ENCODE peak calls at places on chromosomes 2 and 18, in eight cellular contexts. One of them, this sample, is unnamed.
A peak's percentile ranks its signal among the peaks of the same experiment; 100 is the strongest.

GRCh38 chr2:145874466-145874865 is 1354.5 kb upstream of the ZEB2 start:
- DNase-seq in suprapubic skin: no peak
- DNase-seq in transverse colon: no peak
- DNase-seq in K562: no peak
- DNase-seq in HCT116: no peak
- DNase-seq in spleen: no peak
- DNase-seq in stomach: no peak
- DNase-seq in breast epithelium: no peak
- DNase-seq in this sample: no peak

GRCh38 chr18:183769-184168 is 25.4 kb downstream of the USP14 start:
- DNase-seq in breast epithelium: no peak
- DNase-seq in spleen: no peak
- DNase-seq in stomach: no peak
- DNase-seq in K562: peak; percentile 35
- DNase-seq in suprapubic skin: no peak
- DNase-seq in HCT116: no peak
- DNase-seq in transverse colon: no peak
- DNase-seq in this sample: no peak

GRCh38 chr2:71665168-71666093 is 212.1 kb downstream of the DYSF start:
- DNase-seq in stomach: no peak
- DNase-seq in suprapubic skin: peak; percentile 67
- DNase-seq in K562: no peak
- DNase-seq in breast epithelium: no peak
- DNase-seq in spleen: peak; percentile 47
- DNase-seq in transverse colon: peak; percentile 40
- DNase-seq in HCT116: no peak
- DNase-seq in this sample: peak; percentile 14

GRCh38 chr2:205650931-205651330 is 31.4 kb upstream of the NRP2 start:
- DNase-seq in HCT116: no peak
- DNase-seq in suprapubic skin: no peak
- DNase-seq in breast epithelium: no peak
- DNase-seq in K562: no peak
- DNase-seq in transverse colon: no peak
- DNase-seq in spleen: no peak
- DNase-seq in stomach: no peak
- DNase-seq in this sample: no peak

GRCh38 chr2:180478883-180479282 is 471.8 kb upstream of the CWC22 start:
- DNase-seq in K562: no peak
- DNase-seq in spleen: no peak
- DNase-seq in breast epithelium: no peak
- DNase-seq in suprapubic skin: no peak
- DNase-seq in transverse colon: no peak
- DNase-seq in stomach: no peak
- DNase-seq in HCT116: no peak
- DNase-seq in this sample: no peak

GRCh38 chr2:161384864-161385263 is 31.2 kb upstream of the TBR1 start:
- DNase-seq in transverse colon: no peak
- DNase-seq in stomach: no peak
- DNase-seq in HCT116: no peak
- DNase-seq in suprapubic skin: no peak
- DNase-seq in spleen: no peak
- DNase-seq in K562: no peak
- DNase-seq in breast epithelium: no peak
- DNase-seq in this sample: no peak

GRCh38 chr2:181483876-181484275 is 26.7 kb downstream of the ITGA4 start:
- DNase-seq in HCT116: no peak
- DNase-seq in K562: no peak
- DNase-seq in suprapubic skin: no peak
- DNase-seq in breast epithelium: no peak
- DNase-seq in transverse colon: no peak
- DNase-seq in spleen: no peak
- DNase-seq in stomach: no peak
- DNase-seq in this sample: no peak

GRCh38 chr18:5296706-5297320 is 1.3 kb upstream of the ZBTB14 start:
- DNase-seq in K562: peak; percentile 53
- DNase-seq in stomach: peak; percentile 82
- DNase-seq in transverse colon: peak; percentile 82
- DNase-seq in breast epithelium: peak; percentile 82
- DNase-seq in HCT116: peak; percentile 55
- DNase-seq in spleen: peak; percentile 93
- DNase-seq in suprapubic skin: peak; percentile 90
- DNase-seq in this sample: peak; percentile 91

GRCh38 chr2:217279130-217279529 is 419.3 kb upstream of the TNP1 start:
- DNase-seq in HCT116: no peak
- DNase-seq in spleen: no peak
- DNase-seq in transverse colon: no peak
- DNase-seq in K562: no peak
- DNase-seq in stomach: no peak
- DNase-seq in breast epithelium: no peak
- DNase-seq in suprapubic skin: no peak
- DNase-seq in this sample: no peak

GRCh38 chr2:145638675-145639074 is 1118.8 kb upstream of the ZEB2 start:
- DNase-seq in transverse colon: no peak
- DNase-seq in HCT116: no peak
- DNase-seq in K562: peak; percentile 16
- DNase-seq in stomach: no peak
- DNase-seq in spleen: no peak
- DNase-seq in breast epithelium: no peak
- DNase-seq in suprapubic skin: no peak
- DNase-seq in this sample: no peak

GRCh38 chr2:9641641-9642040 is 10.8 kb upstream of the YWHAQ start:
- DNase-seq in breast epithelium: no peak
- DNase-seq in stomach: no peak
- DNase-seq in transverse colon: no peak
- DNase-seq in suprapubic skin: no peak
- DNase-seq in HCT116: no peak
- DNase-seq in spleen: no peak
- DNase-seq in K562: no peak
- DNase-seq in this sample: no peak

GRCh38 chr2:72292433-72292832 is 144.8 kb upstream of the CYP26B1 start:
- DNase-seq in suprapubic skin: no peak
- DNase-seq in spleen: no peak
- DNase-seq in HCT116: no peak
- DNase-seq in K562: no peak
- DNase-seq in stomach: no peak
- DNase-seq in breast epithelium: no peak
- DNase-seq in transverse colon: no peak
- DNase-seq in this sample: no peak

GRCh38 chr2:24834733-24835395 is 41.6 kb downstream of the CENPO start:
- DNase-seq in suprapubic skin: no peak
- DNase-seq in breast epithelium: no peak
- DNase-seq in stomach: no peak
- DNase-seq in transverse colon: no peak
- DNase-seq in spleen: peak; percentile 66
- DNase-seq in HCT116: no peak
- DNase-seq in K562: no peak
- DNase-seq in this sample: no peak

GRCh38 chr18:8450013-8450412 is 159.2 kb upstream of the RAB12 start:
- DNase-seq in transverse colon: no peak
- DNase-seq in suprapubic skin: peak; percentile 35
- DNase-seq in stomach: no peak
- DNase-seq in K562: peak; percentile 59
- DNase-seq in HCT116: peak; percentile 37
- DNase-seq in breast epithelium: no peak
- DNase-seq in spleen: no peak
- DNase-seq in this sample: no peak

GRCh38 chr2:233853353-233853752 is 982 bp downstream of the HJURP start:
- DNase-seq in HCT116: no peak
- DNase-seq in breast epithelium: no peak
- DNase-seq in K562: no peak
- DNase-seq in stomach: peak; percentile 19
- DNase-seq in spleen: no peak
- DNase-seq in suprapubic skin: no peak
- DNase-seq in transverse colon: no peak
- DNase-seq in this sample: no peak

GRCh38 chr2:68320118-68320641 is 431 bp upstream of the CNRIP1 start:
- DNase-seq in suprapubic skin: no peak
- DNase-seq in breast epithelium: no peak
- DNase-seq in HCT116: no peak
- DNase-seq in transverse colon: no peak
- DNase-seq in spleen: no peak
- DNase-seq in stomach: no peak
- DNase-seq in K562: peak; percentile 14
- DNase-seq in this sample: no peak

GRCh38 chr2:79223539-79223938 is 64.0 kb upstream of the REG3A start:
- DNase-seq in breast epithelium: no peak
- DNase-seq in spleen: no peak
- DNase-seq in HCT116: no peak
- DNase-seq in stomach: no peak
- DNase-seq in suprapubic skin: no peak
- DNase-seq in K562: no peak
- DNase-seq in transverse colon: no peak
- DNase-seq in this sample: no peak

GRCh38 chr2:28390857-28391563 is 1.6 kb upstream of the FOSL2 start:
- DNase-seq in transverse colon: peak; percentile 88
- DNase-seq in suprapubic skin: peak; percentile 92
- DNase-seq in spleen: peak; percentile 91
- DNase-seq in K562: peak; percentile 27
- DNase-seq in breast epithelium: peak; percentile 79
- DNase-seq in stomach: peak; percentile 81
- DNase-seq in HCT116: no peak
- DNase-seq in this sample: peak; percentile 96

GRCh38 chr2:28389399-28390240 is 3.0 kb upstream of the FOSL2 start:
- DNase-seq in spleen: peak; percentile 11
- DNase-seq in suprapubic skin: no peak
- DNase-seq in HCT116: no peak
- DNase-seq in K562: no peak
- DNase-seq in stomach: no peak
- DNase-seq in transverse colon: no peak
- DNase-seq in breast epithelium: no peak
- DNase-seq in this sample: no peak

GRCh38 chr2:28392297-28393114 is at the start of gene FOSL2:
- DNase-seq in suprapubic skin: peak; percentile 97
- DNase-seq in K562: peak; percentile 93
- DNase-seq in stomach: peak; percentile 96
- DNase-seq in HCT116: peak; percentile 99
- DNase-seq in spleen: peak; percentile 97
- DNase-seq in transverse colon: peak; percentile 97
- DNase-seq in breast epithelium: peak; percentile 94
- DNase-seq in this sample: peak; percentile 97

GRCh38 chr2:28391564-28392296 is 928 bp upstream of the FOSL2 start:
- DNase-seq in transverse colon: peak; percentile 98
- DNase-seq in spleen: peak; percentile 94
- DNase-seq in HCT116: peak; percentile 65
- DNase-seq in K562: peak; percentile 64
- DNase-seq in suprapubic skin: peak; percentile 98
- DNase-seq in stomach: peak; percentile 93
- DNase-seq in breast epithelium: peak; percentile 93
- DNase-seq in this sample: peak; percentile 96

DNA sequence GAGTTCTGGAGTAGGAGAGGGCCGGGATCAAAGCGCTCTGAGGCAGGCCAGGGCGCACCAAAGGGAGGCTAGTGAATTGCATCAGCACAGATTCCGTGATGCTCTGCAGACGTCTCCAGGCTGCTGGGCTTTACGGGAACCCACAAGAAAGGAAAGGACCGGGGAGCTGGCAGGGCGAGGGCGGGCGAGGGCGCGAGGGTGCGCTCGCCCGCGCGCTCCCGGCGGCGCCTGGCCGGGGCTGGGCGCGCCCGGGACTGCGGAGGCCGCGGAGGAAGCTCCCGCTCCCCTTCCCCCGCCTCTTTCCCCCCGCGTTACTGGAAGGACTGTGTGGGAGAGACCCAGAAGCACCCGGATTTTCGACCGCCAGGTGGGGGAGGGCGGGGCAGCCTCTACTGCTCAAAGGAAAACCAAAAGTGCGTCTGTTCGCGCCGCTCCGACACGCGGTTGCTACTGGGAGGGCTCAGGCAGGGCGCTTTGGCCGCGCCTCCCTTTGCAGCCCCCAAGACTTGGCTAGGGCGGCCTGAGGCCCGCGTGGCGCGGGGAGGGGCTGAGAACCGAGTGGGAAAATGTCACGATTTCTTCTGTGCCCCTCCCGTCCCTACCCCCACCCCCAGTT is 2.3 kb upstream of the FOSL2 start:
- DNase-seq in breast epithelium: peak; percentile 95
- DNase-seq in spleen: peak; percentile 94
- DNase-seq in transverse colon: peak; percentile 90
- DNase-seq in K562: peak; percentile 73
- DNase-seq in stomach: peak; percentile 92
- DNase-seq in HCT116: peak; percentile 70
- DNase-seq in suprapubic skin: peak; percentile 94
- DNase-seq in this sample: peak; percentile 94
- TF ChIP-seq POLR2A in breast epithelium: no peak
- TF ChIP-seq POLR2A in spleen: no peak
- TF ChIP-seq POLR2A in transverse colon: no peak
- TF ChIP-seq POLR2A in K562: no peak
- TF ChIP-seq POLR2A in stomach: no peak
- TF ChIP-seq POLR2A in HCT116: no peak
- TF ChIP-seq POLR2A in suprapubic skin: peak; percentile 52
- TF ChIP-seq POLR2A in this sample: peak; percentile 75

GRCh38 chr2:36371963-36372391 is 16.4 kb downstream of the CRIM1 start:
- DNase-seq in HCT116: no peak
- DNase-seq in suprapubic skin: no peak
- DNase-seq in breast epithelium: no peak
- DNase-seq in spleen: no peak
- DNase-seq in transverse colon: no peak
- DNase-seq in stomach: no peak
- DNase-seq in K562: no peak
- DNase-seq in this sample: peak; percentile 33
- TF ChIP-seq POLR2AphosphoS5 in HCT116: no peak
- TF ChIP-seq POLR2AphosphoS5 in suprapubic skin: no peak
- TF ChIP-seq POLR2AphosphoS5 in breast epithelium: no peak
- TF ChIP-seq POLR2AphosphoS5 in spleen: no peak
- TF ChIP-seq POLR2AphosphoS5 in transverse colon: no peak
- TF ChIP-seq POLR2AphosphoS5 in stomach: no peak
- TF ChIP-seq POLR2AphosphoS5 in K562: no peak
- TF ChIP-seq POLR2AphosphoS5 in this sample: no peak

GRCh38 chr2:70368545-70368944 is 66.7 kb upstream of the FAM136A start:
- DNase-seq in breast epithelium: no peak
- DNase-seq in suprapubic skin: no peak
- DNase-seq in K562: no peak
- DNase-seq in transverse colon: no peak
- DNase-seq in HCT116: no peak
- DNase-seq in spleen: no peak
- DNase-seq in stomach: no peak
- DNase-seq in this sample: no peak
- H3K27ac ChIP-seq in breast epithelium: no peak overlapping the region
- H3K27ac ChIP-seq in suprapubic skin: no peak overlapping the region
- H3K27ac ChIP-seq in K562: no peak overlapping the region
- H3K27ac ChIP-seq in transverse colon: peak overlapping the region; percentile 64
- H3K27ac ChIP-seq in HCT116: no peak overlapping the region
- H3K27ac ChIP-seq in spleen: no peak overlapping the region
- H3K27ac ChIP-seq in stomach: no peak overlapping the region
- H3K27ac ChIP-seq in this sample: no peak overlapping the region

DNA sequence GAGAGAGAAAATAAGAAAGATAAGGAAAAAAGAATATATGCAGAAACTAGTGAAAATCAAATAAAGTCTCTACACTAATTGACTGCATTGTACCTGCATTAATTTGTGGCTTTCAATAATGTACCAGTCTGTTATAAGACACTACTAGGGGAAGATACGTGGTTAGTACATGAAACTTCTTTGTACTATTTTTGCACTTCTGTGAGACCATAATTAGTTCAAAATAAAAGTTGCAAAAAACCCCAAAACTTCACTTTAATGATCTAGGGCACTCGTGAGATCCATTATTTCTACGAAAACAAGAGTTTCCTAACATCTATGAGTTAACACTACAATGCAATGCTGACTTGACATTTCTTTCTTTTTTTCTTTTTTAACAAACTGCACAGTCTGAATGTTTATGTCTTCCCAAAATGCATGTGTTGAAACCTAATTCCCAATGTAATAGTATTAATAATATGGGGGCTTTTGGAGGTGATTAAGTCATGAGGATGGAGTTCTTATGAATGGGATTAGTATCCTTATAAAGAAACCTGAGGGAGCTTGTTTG is 162.8 kb upstream of the LRRTM1 start:
- DNase-seq in transverse colon: no peak
- DNase-seq in suprapubic skin: no peak
- DNase-seq in stomach: no peak
- DNase-seq in HCT116: no peak
- DNase-seq in breast epithelium: no peak
- DNase-seq in spleen: no peak
- DNase-seq in K562: no peak
- DNase-seq in this sample: no peak
- TF ChIP-seq POLR2A in transverse colon: no peak
- TF ChIP-seq POLR2A in suprapubic skin: no peak
- TF ChIP-seq POLR2A in stomach: no peak
- TF ChIP-seq POLR2A in HCT116: no peak
- TF ChIP-seq POLR2A in breast epithelium: no peak
- TF ChIP-seq POLR2A in spleen: no peak
- TF ChIP-seq POLR2A in K562: no peak
- TF ChIP-seq POLR2A in this sample: no peak